ENCODE peak calls at places on chromosomes 6 and 20, in four cellular contexts. One of them, this sample, is unnamed.
A peak's percentile ranks its signal among the peaks of the same experiment; 100 is the strongest.

GRCh38 chr20:20710847-20711315 is 1.6 kb downstream of the RALGAPA2 start:
- DNase-seq in lower leg skin: no peak
- DNase-seq in ascending aorta: no peak
- DNase-seq in GM06990: no peak
- DNase-seq in this sample: no peak

GRCh38 chr20:38790210-38791053 is 15.1 kb upstream of the PPP1R16B start:
- DNase-seq in lower leg skin: no peak
- DNase-seq in ascending aorta: no peak
- DNase-seq in GM06990: no peak
- DNase-seq in this sample: no peak

GRCh38 chr6:35392111-35392702 is 49.8 kb downstream of the PPARD start:
- DNase-seq in lower leg skin: peak; percentile 93
- DNase-seq in ascending aorta: no peak
- DNase-seq in GM06990: no peak
- DNase-seq in this sample: peak; percentile 28

GRCh38 chr20:4130404-4131189 is 115.2 kb upstream of the RNF24 start:
- DNase-seq in lower leg skin: peak; percentile 54
- DNase-seq in ascending aorta: peak; percentile 58
- DNase-seq in GM06990: no peak
- DNase-seq in this sample: no peak

GRCh38 chr6:113710110-113710509 is 147.0 kb upstream of the MARCKS start:
- DNase-seq in lower leg skin: no peak
- DNase-seq in ascending aorta: no peak
- DNase-seq in GM06990: no peak
- DNase-seq in this sample: no peak

GRCh38 chr6:149234051-149234962 is 83.2 kb upstream of the TAB2 start:
- DNase-seq in lower leg skin: no peak
- DNase-seq in ascending aorta: no peak
- DNase-seq in GM06990: no peak
- DNase-seq in this sample: no peak

GRCh38 chr6:29737707-29738630 is 14.7 kb downstream of the HLA-F start:
- DNase-seq in lower leg skin: peak; percentile 85
- DNase-seq in ascending aorta: peak; percentile 76
- DNase-seq in GM06990: no peak
- DNase-seq in this sample: peak; percentile 66

GRCh38 chr6:125512621-125513020 is 210.9 kb upstream of the HDDC2 start:
- DNase-seq in lower leg skin: no peak
- DNase-seq in ascending aorta: no peak
- DNase-seq in GM06990: no peak
- DNase-seq in this sample: no peak

GRCh38 chr6:167653561-167653960 is 173.2 kb upstream of the AFDN start:
- DNase-seq in lower leg skin: no peak
- DNase-seq in ascending aorta: no peak
- DNase-seq in GM06990: no peak
- DNase-seq in this sample: no peak

GRCh38 chr20:35329435-35330139 is 37.4 kb upstream of the FAM83C start:
- DNase-seq in lower leg skin: no peak
- DNase-seq in ascending aorta: no peak
- DNase-seq in GM06990: no peak
- DNase-seq in this sample: peak; percentile 60

GRCh38 chr6:133380047-133380446 is 138.9 kb downstream of the EYA4 start:
- DNase-seq in lower leg skin: no peak
- DNase-seq in ascending aorta: no peak
- DNase-seq in GM06990: no peak
- DNase-seq in this sample: no peak

GRCh38 chr20:20977786-20978185 is 128.4 kb downstream of the LINC00237 start:
- DNase-seq in lower leg skin: no peak
- DNase-seq in ascending aorta: no peak
- DNase-seq in GM06990: no peak
- DNase-seq in this sample: no peak

GRCh38 chr6:20866038-20866437 is 331.8 kb downstream of the CDKAL1 start:
- DNase-seq in lower leg skin: no peak
- DNase-seq in ascending aorta: no peak
- DNase-seq in GM06990: no peak
- DNase-seq in this sample: no peak

GRCh38 chr20:51339721-51340450 is 202.6 kb downstream of the NFATC2 start:
- DNase-seq in lower leg skin: no peak
- DNase-seq in ascending aorta: no peak
- DNase-seq in GM06990: no peak
- DNase-seq in this sample: no peak

GRCh38 chr6:42276008-42276890 is 58.6 kb upstream of the MRPS10 start:
- DNase-seq in lower leg skin: peak; percentile 65
- DNase-seq in ascending aorta: no peak
- DNase-seq in GM06990: no peak
- DNase-seq in this sample: no peak

GRCh38 chr20:49775229-49775693 is 37.4 kb upstream of the SLC9A8 start:
- DNase-seq in lower leg skin: no peak
- DNase-seq in ascending aorta: peak; percentile 82
- DNase-seq in GM06990: no peak
- DNase-seq in this sample: peak; percentile 23

GRCh38 chr6:17673543-17674254 is 33.0 kb downstream of the NUP153 start:
- DNase-seq in lower leg skin: no peak
- DNase-seq in ascending aorta: no peak
- DNase-seq in GM06990: no peak
- DNase-seq in this sample: no peak
- TF ChIP-seq CTCF in lower leg skin: no peak
- TF ChIP-seq CTCF in ascending aorta: no peak
- TF ChIP-seq CTCF in GM06990: no peak
- TF ChIP-seq CTCF in this sample: no peak

GRCh38 chr20:32010666-32011065 is 428 bp downstream of the CCM2L start:
- DNase-seq in lower leg skin: no peak
- DNase-seq in ascending aorta: no peak
- DNase-seq in GM06990: no peak
- DNase-seq in this sample: no peak
- H3K4me3 ChIP-seq in lower leg skin: no peak overlapping the region
- H3K4me3 ChIP-seq in ascending aorta: peak overlapping the region; percentile 16
- H3K4me3 ChIP-seq in GM06990: no peak overlapping the region
- H3K4me3 ChIP-seq in this sample: no peak overlapping the region

GRCh38 chr6:3449321-3449720 is 7.5 kb downstream of the SLC22A23 start:
- DNase-seq in lower leg skin: no peak
- DNase-seq in ascending aorta: no peak
- DNase-seq in GM06990: no peak
- DNase-seq in this sample: no peak
- TF ChIP-seq CTCF in lower leg skin: no peak
- TF ChIP-seq CTCF in ascending aorta: no peak
- TF ChIP-seq CTCF in GM06990: no peak
- TF ChIP-seq CTCF in this sample: no peak

GRCh38 chr20:33306807-33307206 is 23.8 kb downstream of the BPIFB1 start:
- DNase-seq in lower leg skin: no peak
- DNase-seq in ascending aorta: no peak
- DNase-seq in GM06990: no peak
- DNase-seq in this sample: no peak
- H3K4me3 ChIP-seq in lower leg skin: no peak overlapping the region
- H3K4me3 ChIP-seq in ascending aorta: no peak overlapping the region
- H3K4me3 ChIP-seq in GM06990: no peak overlapping the region
- H3K4me3 ChIP-seq in this sample: no peak overlapping the region

GRCh38 chr6:17042422-17043147 is 59.3 kb upstream of the STMND1 start:
- DNase-seq in lower leg skin: no peak
- DNase-seq in ascending aorta: no peak
- DNase-seq in GM06990: no peak
- DNase-seq in this sample: no peak
- TF ChIP-seq CTCF in lower leg skin: no peak
- TF ChIP-seq CTCF in ascending aorta: no peak
- TF ChIP-seq CTCF in GM06990: no peak
- TF ChIP-seq CTCF in this sample: no peak